ENCODE peak calls at places on chromosomes 12 and 14, in six cellular contexts. J is activated naive CD4-positive, alpha-beta T cell; C is iris pigment epithelial cell; H is hippocampal formation; L is HTR-8/SVneo; F is KG1. W is an unnamed sample.

GRCh38 chr12:59080101-59080500 is 159.8 kb upstream of the LRIG3 start:
- DNase-seq in F (no peak), C (no peak), J (no peak), L (no peak), H (no peak), W (no peak)

GRCh38 chr12:56028511-56029165 is 7.8 kb downstream of the IKZF4 start:
- DNase-seq in L (no peak), F (no peak), H (no peak), C (peak), J (no peak), W (no peak)

GRCh38 chr12:72219937-72220336 is 52.2 kb upstream of the TRHDE start:
- DNase-seq in C (no peak), J (no peak), H (no peak), F (no peak), L (no peak), W (no peak)

GRCh38 chr12:75747572-75747995 is 236.2 kb upstream of the KRR1 start:
- DNase-seq in F (no peak), H (peak), L (no peak), C (peak), J (no peak), W (no peak)

GRCh38 chr12:115204957-115205754 is 521.2 kb upstream of the TBX3 start:
- DNase-seq in C (peak), H (no peak), F (no peak), J (no peak), L (no peak), W (no peak)

GRCh38 chr12:122394626-122395194 is 27.8 kb downstream of the CLIP1 start:
- DNase-seq in L (no peak), J (no peak), F (no peak), H (no peak), C (peak), W (no peak)

GRCh38 chr12:65854629-65855028 is 30.3 kb downstream of the HMGA2 start:
- DNase-seq in L (no peak), C (peak), J (no peak), H (no peak), F (no peak), W (no peak)

GRCh38 chr12:52125499-52125900 is 46.0 kb downstream of the SMIM41 start:
- DNase-seq in H (no peak), C (no peak), J (no peak), F (no peak), L (no peak), W (no peak)

GRCh38 chr12:3075315-3075714 is 1.9 kb upstream of the TSPAN9 start:
- DNase-seq in H (no peak), F (no peak), C (no peak), L (no peak), J (no peak), W (no peak)

GRCh38 chr14:103576371-103577024 is 13.7 kb downstream of the COA8 start:
- DNase-seq in J (no peak), H (peak), C (peak), L (no peak), F (no peak), W (no peak)

GRCh38 chr14:92914087-92914656 is 8.8 kb upstream of the CHGA start:
- DNase-seq in J (peak), C (no peak), L (no peak), H (no peak), F (no peak), W (no peak)

GRCh38 chr14:90168425-90169105 is 87.8 kb upstream of the PSMC1 start:
- DNase-seq in H (no peak), J (no peak), C (peak), F (no peak), L (no peak), W (no peak)

GRCh38 chr12:98574110-98574509 is 19.4 kb upstream of the SLC25A3 start:
- DNase-seq in C (no peak), H (no peak), F (no peak), J (no peak), L (no peak), W (no peak)

GRCh38 chr12:2683283-2684025 is 111.3 kb upstream of the FKBP4 start:
- DNase-seq in L (no peak), H (no peak), J (no peak), F (no peak), C (no peak), W (peak)

GRCh38 chr12:62215506-62215905 is 44.7 kb upstream of the USP15 start:
- DNase-seq in F (no peak), C (no peak), L (no peak), H (no peak), J (no peak), W (no peak)

GRCh38 chr12:57603758-57604453 is 718 bp upstream of the DTX3 start:
- DNase-seq in F (no peak), C (peak), H (peak), L (peak), J (no peak), W (no peak)

GRCh38 chr14:50335389-50335788 is 23.3 kb downstream of the DMAC2L start:
- DNase-seq in J (no peak), L (no peak), H (peak), F (no peak), C (peak), W (no peak)

GRCh38 chr14:51889851-51890250 is 29.4 kb downstream of the GNG2 start:
- DNase-seq in H (no peak), J (no peak), L (no peak), C (peak), F (no peak), W (no peak)

GRCh38 chr14:49303952-49304516 is 282.1 kb downstream of the RPS29 start:
- DNase-seq in L (peak), J (no peak), H (no peak), F (peak), C (peak), W (no peak)

GRCh38 chr12:52139579-52140062 is 52.2 kb downstream of the KRT80 start:
- DNase-seq in F (no peak), H (no peak), C (no peak), J (peak), L (peak), W (no peak)

GRCh38 chr14:94611179-94611578 is 1.0 kb upstream of the SERPINA3 start:
- DNase-seq in J (no peak), L (no peak), H (no peak), F (no peak), C (no peak), W (no peak)

GRCh38 chr14:99736600-99737371 is 52.7 kb downstream of the CYP46A1 start:
- DNase-seq in C (no peak), F (no peak), L (no peak), J (no peak), H (no peak), W (no peak)

GRCh38 chr14:35155962-35156361 is 33.6 kb downstream of the PRORP start:
- DNase-seq in L (peak), C (peak), J (no peak), F (no peak), H (no peak), W (no peak)

GRCh38 chr12:126093911-126094310 is 1028.7 kb downstream of the AACS start:
- DNase-seq in C (peak), F (no peak), J (no peak), H (no peak), L (no peak), W (no peak)

GRCh38 chr12:108578813-108579212 is 16.4 kb downstream of the ISCU start:
- DNase-seq in C (no peak), L (no peak), J (no peak), H (no peak), F (no peak), W (no peak)

GRCh38 chr12:41962171-41962572 is 182.5 kb downstream of the GXYLT1 start:
- DNase-seq in H (peak), J (no peak), L (no peak), F (no peak), C (no peak), W (no peak)

GRCh38 chr14:51846631-51847488 is 13.6 kb upstream of the GNG2 start:
- DNase-seq in F (peak), C (peak), J (peak), L (no peak), H (peak), W (peak)

GRCh38 chr14:98242903-98243302 is 1029.1 kb downstream of the BCL11B start:
- DNase-seq in H (no peak), F (no peak), C (no peak), J (no peak), L (no peak), W (no peak)

GRCh38 chr14:80110721-80111120 is 100.6 kb downstream of the DIO2 start:
- DNase-seq in C (no peak), L (no peak), J (no peak), H (no peak), F (no peak), W (no peak)

GRCh38 chr12:42482086-42482819 is 107.3 kb downstream of the PRICKLE1 start:
- DNase-seq in H (no peak), F (no peak), C (peak), L (no peak), J (no peak), W (no peak)

GRCh38 chr14:61584258-61584657 is 111.1 kb upstream of the HIF1A start:
- DNase-seq in L (no peak), J (no peak), C (peak), H (no peak), F (no peak), W (no peak)

GRCh38 chr12:108845696-108846095 is 11.7 kb downstream of the SSH1 start:
- DNase-seq in J (no peak), C (no peak), L (no peak), F (no peak), H (no peak), W (no peak)

GRCh38 chr14:90336985-90337384 is 5.2 kb upstream of the NRDE2 start:
- DNase-seq in L (no peak), H (no peak), C (no peak), F (no peak), J (no peak), W (no peak)

GRCh38 chr12:401235-402126 is at the start of gene CCDC77:
- DNase-seq in C (peak), F (no peak), L (peak), J (no peak), H (no peak), W (no peak)

GRCh38 chr12:49553512-49554088 is 14.3 kb downstream of the MCRS1 start:
- DNase-seq in C (peak), L (no peak), F (no peak), J (no peak), H (no peak), W (no peak)

GRCh38 chr14:94654071-94654974 is 42.1 kb downstream of the SERPINA3 start:
- DNase-seq in J (no peak), F (no peak), C (no peak), H (no peak), L (no peak), W (no peak)